ENCODE peak calls at places on chromosomes 16 and 17, in four cellular contexts. Y is heart left ventricle, Z is tibial nerve, E is body of pancreas. C is an unnamed sample.

GRCh38 chr16:58426095-58426494 is 33.8 kb downstream of the GINS3 start:
- DNase-seq in Y (peak), E (no peak), Z (peak), C (no peak)

GRCh38 chr17:75641343-75641742 is 8.1 kb downstream of the SMIM5 start:
- DNase-seq in E (peak), Y (peak), Z (no peak), C (peak)

GRCh38 chr17:40561294-40561870 is 3.9 kb downstream of the CCR7 start:
- DNase-seq in E (no peak), Z (no peak), Y (no peak), C (no peak)

GRCh38 chr16:396605-397004 is 394 bp upstream of the NME4 start:
- DNase-seq in E (no peak), Y (no peak), Z (no peak), C (peak)

GRCh38 chr17:81494984-81495383 is 17.6 kb downstream of the ACTG1 start:
- DNase-seq in E (no peak), Z (no peak), Y (no peak), C (peak)

GRCh38 chr16:75298252-75298651 is 46.8 kb upstream of the BCAR1 start:
- DNase-seq in E (no peak), Z (no peak), Y (no peak), C (no peak)

GRCh38 chr16:8634991-8635736 is 13.7 kb downstream of the METTL22 start:
- DNase-seq in Z (no peak), Y (no peak), E (no peak), C (no peak)

GRCh38 chr17:32486701-32487459 is at the start of gene CDK5R1:
- DNase-seq in E (peak), Y (peak), Z (no peak), C (peak)

GRCh38 chr17:3545151-3545550 is 12.5 kb downstream of the TRPV3 start:
- DNase-seq in Z (no peak), E (no peak), Y (no peak), C (no peak)

GRCh38 chr16:79580465-79581200 is 19.9 kb downstream of the MAF start:
- DNase-seq in E (no peak), Y (no peak), Z (no peak), C (peak)

GRCh38 chr16:79668502-79668901 is 68.0 kb upstream of the MAF start:
- DNase-seq in Z (no peak), Y (no peak), E (no peak), C (no peak)

GRCh38 chr17:59707971-59708425 is 544 bp downstream of the VMP1 start:
- DNase-seq in Y (no peak), Z (no peak), E (no peak), C (no peak)

GRCh38 chr16:25841776-25842175 is 150.0 kb downstream of the HS3ST4 start:
- DNase-seq in Y (no peak), E (no peak), Z (no peak), C (no peak)

GRCh38 chr16:89556750-89557149 is 3.7 kb upstream of the RPL13 start:
- DNase-seq in Y (no peak), E (no peak), Z (no peak), C (no peak)

GRCh38 chr16:89560413-89561194 is at the start of gene RPL13:
- DNase-seq in E (peak), Y (peak), Z (peak), C (peak)

GRCh38 chr16:89557230-89557935 is 3.1 kb upstream of the RPL13 start:
- DNase-seq in Y (peak), Z (peak), E (peak), C (peak)

GRCh38 chr16:89555780-89556179 is 4.7 kb upstream of the RPL13 start:
- DNase-seq in E (no peak), Y (no peak), Z (no peak), C (no peak)

GRCh38 chr16:89557936-89558490 is 2.5 kb upstream of the RPL13 start:
- DNase-seq in E (no peak), Z (no peak), Y (no peak), C (no peak)
- H3K27ac ChIP-seq in E (no peak), Z (no peak), Y (no peak), C (no peak)

DNA sequence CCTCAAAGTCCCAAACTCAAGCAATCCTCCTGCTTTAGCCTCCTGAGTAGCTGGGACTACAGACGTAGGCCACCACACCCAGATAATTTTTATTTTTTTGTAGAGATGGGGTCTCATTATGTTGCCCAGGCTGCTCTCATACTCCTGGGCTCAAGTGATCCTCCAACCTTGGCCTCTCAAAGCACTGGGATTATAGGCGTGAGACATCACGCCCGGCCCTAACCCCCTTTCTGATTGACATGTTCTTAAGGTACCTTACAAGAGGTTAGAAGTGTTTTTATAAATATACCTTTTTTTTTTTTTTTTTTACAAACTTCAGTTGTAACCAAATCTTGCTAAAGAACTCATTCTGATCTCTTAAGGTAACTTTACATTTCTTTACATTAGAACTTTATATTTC is 64.8 kb downstream of the GNA13 start:
- DNase-seq in Z (no peak), Y (no peak), E (no peak), C (no peak)
- H3K27ac ChIP-seq in Z (no peak), Y (no peak), E (no peak), C (peak)

GRCh38 chr17:50632637-50633036 is 2.0 kb upstream of the ABCC3 start:
- DNase-seq in Z (no peak), Y (no peak), E (no peak), C (no peak)
- H3K27ac ChIP-seq in Z (no peak), Y (no peak), E (no peak), C (no peak)

DNA sequence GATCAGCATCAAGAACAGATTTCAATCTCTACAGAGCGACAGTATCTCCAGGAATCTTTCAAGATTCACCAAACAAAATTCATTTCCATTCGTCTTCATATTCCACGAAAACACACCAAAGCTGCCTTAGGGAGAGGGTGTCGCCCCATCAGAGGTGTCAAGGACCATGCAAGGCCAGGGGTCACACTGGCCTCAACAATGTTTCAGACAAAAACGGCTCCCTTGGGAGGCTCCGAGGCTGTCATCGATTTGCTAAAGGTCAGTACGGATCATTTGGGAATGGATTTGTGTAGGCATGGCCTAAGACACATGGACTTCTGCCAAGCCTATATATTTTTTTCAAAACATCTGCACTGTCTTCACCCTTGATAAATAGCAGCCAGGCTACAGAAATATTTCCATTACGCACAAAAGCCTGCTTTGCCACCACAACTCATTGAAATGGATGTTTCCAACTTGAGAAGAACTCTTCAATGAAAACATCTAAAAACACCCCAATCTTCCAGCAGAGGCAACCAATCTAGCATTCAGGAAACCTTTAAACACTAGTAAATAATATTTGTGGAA is 10.3 kb downstream of the CUEDC1 start:
- DNase-seq in Z (no peak), E (no peak), Y (no peak), C (no peak)
- H3K27ac ChIP-seq in Z (peak), E (no peak), Y (peak), C (no peak)

DNA sequence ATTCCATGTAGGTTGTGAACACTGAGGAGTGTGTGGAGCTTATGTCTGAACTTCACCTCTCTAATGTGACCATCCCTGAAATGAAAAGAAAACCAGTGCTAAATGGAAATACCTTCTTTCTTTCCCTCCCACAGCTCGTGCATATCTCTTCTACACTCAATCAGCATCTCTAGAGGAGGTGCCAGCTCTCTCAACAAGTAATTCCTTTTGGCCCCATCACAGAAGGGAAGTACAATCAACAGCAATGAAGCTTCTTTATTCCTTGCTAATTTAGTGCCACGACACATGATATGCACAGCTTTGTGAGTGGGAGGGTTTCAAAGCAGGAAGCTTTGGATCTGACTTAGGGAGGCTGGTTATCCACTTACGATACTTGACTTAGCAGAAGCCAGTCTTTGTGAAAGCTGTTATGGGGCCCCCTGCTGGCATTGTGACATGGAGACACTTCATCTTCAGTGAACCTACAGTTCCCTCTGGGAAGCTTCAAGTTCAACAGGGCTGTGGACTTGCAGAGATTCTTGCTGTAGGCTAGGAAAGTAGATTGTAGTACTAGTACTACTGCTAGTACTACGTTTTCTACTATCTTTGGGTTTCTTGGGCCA is 81.0 kb downstream of the TMEM100 start:
- DNase-seq in E (peak), Y (peak), Z (peak), C (peak)
- H3K27ac ChIP-seq in E (no peak), Y (no peak), Z (no peak), C (peak)